ENCODE peak calls at places on chromosomes 16 and 17, in five cellular contexts. One of them, this sample, is unnamed.
A peak's percentile ranks its signal among the peaks of the same experiment; 100 is the strongest.

GRCh38 chr16:1493746-1494094 is 560 bp downstream of the TELO2 start:
- DNase-seq in neural crest cell: no peak
- DNase-seq in astrocyte of the spinal cord: peak; percentile 10
- DNase-seq in SK-MEL-5: no peak
- DNase-seq in mucosa of descending colon: no peak
- DNase-seq in this sample: no peak

GRCh38 chr17:34503804-34504203 is 75.6 kb upstream of the TMEM132E start:
- DNase-seq in neural crest cell: no peak
- DNase-seq in astrocyte of the spinal cord: no peak
- DNase-seq in SK-MEL-5: no peak
- DNase-seq in mucosa of descending colon: no peak
- DNase-seq in this sample: peak; percentile 36

GRCh38 chr17:43314582-43314981 is 80.8 kb upstream of the RNU2-1 start:
- DNase-seq in neural crest cell: no peak
- DNase-seq in astrocyte of the spinal cord: peak; percentile 23
- DNase-seq in SK-MEL-5: no peak
- DNase-seq in mucosa of descending colon: no peak
- DNase-seq in this sample: no peak

GRCh38 chr17:17506181-17506741 is 10.1 kb upstream of the RASD1 start:
- DNase-seq in neural crest cell: no peak
- DNase-seq in astrocyte of the spinal cord: no peak
- DNase-seq in SK-MEL-5: no peak
- DNase-seq in mucosa of descending colon: peak; percentile 57
- DNase-seq in this sample: peak; percentile 48

GRCh38 chr17:57247261-57247660 is 9.1 kb upstream of the MSI2 start:
- DNase-seq in neural crest cell: no peak
- DNase-seq in astrocyte of the spinal cord: no peak
- DNase-seq in SK-MEL-5: no peak
- DNase-seq in mucosa of descending colon: no peak
- DNase-seq in this sample: no peak

GRCh38 chr17:18258356-18259038 is at the start of gene FLII:
- DNase-seq in neural crest cell: peak; percentile 46
- DNase-seq in astrocyte of the spinal cord: no peak
- DNase-seq in SK-MEL-5: peak; percentile 46
- DNase-seq in mucosa of descending colon: peak; percentile 76
- DNase-seq in this sample: no peak

GRCh38 chr16:83137326-83137770 is 510.6 kb downstream of the CDH13 start:
- DNase-seq in neural crest cell: peak; percentile 23
- DNase-seq in astrocyte of the spinal cord: peak; percentile 87
- DNase-seq in SK-MEL-5: peak; percentile 72
- DNase-seq in mucosa of descending colon: no peak
- DNase-seq in this sample: peak; percentile 25

GRCh38 chr17:73118876-73119485 is 26.5 kb upstream of the SLC39A11 start:
- DNase-seq in neural crest cell: no peak
- DNase-seq in astrocyte of the spinal cord: no peak
- DNase-seq in SK-MEL-5: no peak
- DNase-seq in mucosa of descending colon: no peak
- DNase-seq in this sample: no peak

GRCh38 chr17:66664336-66664735 is 170.6 kb upstream of the CACNG5 start:
- DNase-seq in neural crest cell: no peak
- DNase-seq in astrocyte of the spinal cord: no peak
- DNase-seq in SK-MEL-5: no peak
- DNase-seq in mucosa of descending colon: no peak
- DNase-seq in this sample: no peak

GRCh38 chr16:68265078-68265925 is 976 bp downstream of the SLC7A6 start:
- DNase-seq in neural crest cell: no peak
- DNase-seq in astrocyte of the spinal cord: peak; percentile 52
- DNase-seq in SK-MEL-5: peak; percentile 35
- DNase-seq in mucosa of descending colon: peak; percentile 82
- DNase-seq in this sample: peak; percentile 77

GRCh38 chr17:80762076-80762475 is 217.4 kb downstream of the RPTOR start:
- DNase-seq in neural crest cell: no peak
- DNase-seq in astrocyte of the spinal cord: no peak
- DNase-seq in SK-MEL-5: no peak
- DNase-seq in mucosa of descending colon: no peak
- DNase-seq in this sample: no peak

GRCh38 chr17:7346761-7347614 is 5.0 kb upstream of the KCTD11 start:
- DNase-seq in neural crest cell: no peak
- DNase-seq in astrocyte of the spinal cord: no peak
- DNase-seq in SK-MEL-5: no peak
- DNase-seq in mucosa of descending colon: no peak
- DNase-seq in this sample: no peak

GRCh38 chr16:477758-478157 is 49.8 kb upstream of the CAPN15 start:
- DNase-seq in neural crest cell: no peak
- DNase-seq in astrocyte of the spinal cord: peak; percentile 46
- DNase-seq in SK-MEL-5: no peak
- DNase-seq in mucosa of descending colon: no peak
- DNase-seq in this sample: no peak

GRCh38 chr16:53457670-53458069 is 23.4 kb downstream of the RBL2 start:
- DNase-seq in neural crest cell: no peak
- DNase-seq in astrocyte of the spinal cord: peak; percentile 15
- DNase-seq in SK-MEL-5: no peak
- DNase-seq in mucosa of descending colon: no peak
- DNase-seq in this sample: peak; percentile 31

GRCh38 chr17:30229012-30229411 is 6.5 kb downstream of the SLC6A4 start:
- DNase-seq in neural crest cell: no peak
- DNase-seq in astrocyte of the spinal cord: no peak
- DNase-seq in SK-MEL-5: no peak
- DNase-seq in mucosa of descending colon: no peak
- DNase-seq in this sample: peak; percentile 24

GRCh38 chr16:64158941-64159588 is 962.8 kb downstream of the CDH11 start:
- DNase-seq in neural crest cell: no peak
- DNase-seq in astrocyte of the spinal cord: no peak
- DNase-seq in SK-MEL-5: no peak
- DNase-seq in mucosa of descending colon: no peak
- DNase-seq in this sample: no peak

GRCh38 chr16:11561440-11561797 is 25.3 kb downstream of the LITAF start:
- DNase-seq in neural crest cell: no peak
- DNase-seq in astrocyte of the spinal cord: no peak
- DNase-seq in SK-MEL-5: no peak
- DNase-seq in mucosa of descending colon: no peak
- DNase-seq in this sample: no peak

This sample was measured in left colon.